ENCODE peak calls at places on chromosomes 6 and 20, in seven cellular contexts. M, B, Y, T, Z, G and H are unnamed samples.

GRCh38 chr6:16257999-16258708 is 19.8 kb downstream of the GMPR start:
- DNase-seq in T (no peak), M (no peak), Z (no peak), Y (no peak), G (no peak), B (no peak), H (no peak)

GRCh38 chr6:145139451-145139850 is 595.9 kb downstream of the EPM2A start:
- DNase-seq in T (no peak), Y (no peak), B (no peak), M (no peak), G (no peak), Z (no peak), H (no peak)

GRCh38 chr6:157427969-157428368 is 47.0 kb downstream of the ZDHHC14 start:
- DNase-seq in Y (no peak), T (no peak), Z (no peak), B (no peak), M (no peak), G (no peak), H (no peak)

GRCh38 chr6:49339096-49339495 is 124.0 kb downstream of the MMUT start:
- DNase-seq in B (no peak), Z (no peak), M (no peak), T (no peak), Y (no peak), G (no peak), H (no peak)

GRCh38 chr20:57439432-57439831 is 48.2 kb downstream of the RBM38 start:
- DNase-seq in Z (no peak), G (no peak), M (peak; percentile 31), Y (no peak), T (peak; percentile 78), B (no peak), H (peak; percentile 77)

GRCh38 chr6:63927538-63927937 is 291.9 kb downstream of the PHF3 start:
- DNase-seq in M (no peak), Z (no peak), Y (no peak), G (no peak), T (no peak), B (no peak), H (no peak)

GRCh38 chr6:38182426-38182825 is 362.9 kb downstream of the ZFAND3 start:
- DNase-seq in B (no peak), Z (no peak), T (peak; percentile 44), Y (no peak), G (no peak), M (no peak), H (no peak)

GRCh38 chr20:63486300-63486855 is 12.5 kb downstream of the EEF1A2 start:
- DNase-seq in G (no peak), Y (no peak), M (no peak), T (no peak), Z (no peak), B (no peak), H (no peak)

GRCh38 chr20:37526839-37527637 is 638 bp downstream of the BLCAP start:
- DNase-seq in Y (no peak), B (no peak), Z (no peak), T (peak; percentile 72), G (no peak), M (peak; percentile 25), H (peak; percentile 41)

GRCh38 chr6:57278570-57278969 is 38.9 kb upstream of the PRIM2 start:
- DNase-seq in Z (no peak), G (no peak), B (no peak), M (no peak), Y (no peak), T (no peak), H (no peak)

DNA sequence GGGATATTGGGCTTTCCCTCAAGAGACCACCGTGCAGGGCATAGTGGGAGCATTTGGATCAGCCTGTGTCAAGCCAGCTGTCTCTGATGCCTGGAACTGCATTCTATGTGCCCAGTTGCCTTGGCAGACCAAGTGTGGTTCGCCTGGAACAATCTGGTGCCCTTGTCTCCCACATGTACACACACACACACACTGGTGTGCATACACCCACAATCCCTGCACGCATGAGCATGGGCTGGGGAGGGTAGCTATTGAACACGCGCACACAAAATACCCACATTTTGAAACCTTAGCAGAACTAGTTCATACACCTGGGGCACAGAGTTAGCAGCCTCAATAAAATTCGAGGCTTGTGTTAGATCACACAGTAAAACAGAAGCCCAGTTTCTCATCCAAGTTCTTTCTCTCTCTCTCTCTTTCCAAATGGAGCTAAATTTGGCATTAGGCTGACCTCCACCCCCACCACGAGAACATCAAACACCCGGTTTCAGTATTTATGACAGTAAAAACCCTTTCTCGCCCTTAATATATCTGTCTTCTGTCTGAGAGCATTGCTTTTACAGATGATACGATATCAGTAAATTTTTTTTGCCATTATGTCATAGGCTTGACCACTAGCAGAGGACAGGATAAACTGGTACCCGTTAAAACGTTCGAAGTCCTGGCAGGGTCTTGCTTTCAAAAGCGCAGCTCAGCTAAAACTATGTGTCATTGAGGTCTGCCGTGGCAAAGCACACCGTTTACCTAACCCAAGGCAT is 18.2 kb upstream of the NFATC2 start:
- DNase-seq in Y (no peak), G (no peak), M (no peak), B (no peak), Z (no peak), T (no peak), H (no peak)
- H3K4me3 ChIP-seq in Y (no peak overlapping the region), G (peak overlapping the region; percentile 66), M (no peak overlapping the region), B (peak overlapping the region; percentile 92), Z (no peak overlapping the region), T (no peak overlapping the region), H (peak overlapping the region; percentile 8)

GRCh38 chr6:25220853-25221252 is 58.3 kb upstream of the CARMIL1 start:
- DNase-seq in Y (no peak), T (no peak), M (no peak), Z (no peak), B (no peak), G (no peak), H (no peak)

GRCh38 chr6:25219581-25220249 is 59.5 kb upstream of the CARMIL1 start:
- DNase-seq in Z (no peak), M (no peak), G (no peak), B (no peak), T (no peak), Y (no peak), H (no peak)

GRCh38 chr6:25224237-25224636 is 54.9 kb upstream of the CARMIL1 start:
- DNase-seq in B (no peak), Z (peak; percentile 59), Y (no peak), G (no peak), T (no peak), M (no peak), H (no peak)

GRCh38 chr6:25222006-25222715 is 57.0 kb upstream of the CARMIL1 start:
- DNase-seq in M (peak; percentile 38), Y (no peak), B (no peak), Z (no peak), T (no peak), G (no peak), H (no peak)

GRCh38 chr6:25223421-25224052 is 55.6 kb upstream of the CARMIL1 start:
- DNase-seq in Y (no peak), B (peak; percentile 45), G (peak; percentile 51), M (peak; percentile 59), T (no peak), Z (peak; percentile 58), H (peak; percentile 78)
- H3K4me3 ChIP-seq in Y (no peak overlapping the region), B (no peak overlapping the region), G (peak overlapping the region; percentile 39), M (no peak overlapping the region), T (no peak overlapping the region), Z (peak overlapping the region; percentile 39), H (peak overlapping the region; percentile 4)

DNA sequence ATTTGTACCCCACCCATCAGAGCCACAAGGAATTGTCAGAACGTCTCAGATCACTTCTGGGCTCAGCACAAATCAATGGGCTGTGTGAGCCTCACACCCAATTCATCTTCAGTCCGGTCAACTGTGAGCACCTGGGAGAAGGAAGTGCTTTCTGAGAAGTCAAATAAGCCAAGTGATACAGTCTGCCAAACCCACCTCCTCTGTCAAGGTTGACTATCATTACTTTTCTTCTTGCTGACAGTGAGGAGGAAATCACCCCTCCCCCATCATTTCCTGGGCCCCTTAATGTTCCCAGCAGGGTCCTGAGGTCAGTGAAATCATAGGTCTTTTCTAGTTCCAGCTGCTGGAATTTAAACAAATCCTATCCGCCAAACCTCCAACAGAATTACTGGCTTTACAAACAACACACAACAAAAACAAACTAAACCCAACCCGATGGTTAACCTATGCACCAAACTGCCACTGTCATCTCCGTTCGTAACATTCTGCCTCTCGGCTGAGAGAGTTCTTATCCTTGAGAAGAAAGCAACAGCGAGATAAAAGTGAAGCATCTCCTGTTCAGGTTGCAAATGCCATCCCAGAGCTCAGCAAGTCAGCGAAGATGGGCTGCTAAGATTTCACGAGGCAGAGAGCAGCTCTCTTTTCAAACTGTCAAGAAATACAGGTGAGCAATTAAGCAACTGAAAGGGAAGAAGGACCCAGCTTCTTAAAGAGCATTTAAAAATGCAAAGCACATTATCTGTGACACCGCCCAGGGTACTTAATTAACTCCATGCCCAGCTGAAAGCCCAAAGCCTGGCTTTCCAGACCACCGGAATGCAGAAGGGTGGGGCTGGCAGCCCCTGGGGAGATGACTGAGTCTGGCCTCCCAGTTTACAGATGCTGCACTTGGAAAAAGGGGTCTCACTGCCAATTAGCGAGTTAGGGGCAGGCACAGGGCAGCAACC is 24.7 kb downstream of the GFOD1 start:
- DNase-seq in G (no peak), M (no peak), T (no peak), B (no peak), Z (peak; percentile 75), Y (no peak), H (no peak)
- H3K4me3 ChIP-seq in G (no peak overlapping the region), M (no peak overlapping the region), T (no peak overlapping the region), B (no peak overlapping the region), Z (peak overlapping the region; percentile 17), Y (no peak overlapping the region), H (no peak overlapping the region)

DNA sequence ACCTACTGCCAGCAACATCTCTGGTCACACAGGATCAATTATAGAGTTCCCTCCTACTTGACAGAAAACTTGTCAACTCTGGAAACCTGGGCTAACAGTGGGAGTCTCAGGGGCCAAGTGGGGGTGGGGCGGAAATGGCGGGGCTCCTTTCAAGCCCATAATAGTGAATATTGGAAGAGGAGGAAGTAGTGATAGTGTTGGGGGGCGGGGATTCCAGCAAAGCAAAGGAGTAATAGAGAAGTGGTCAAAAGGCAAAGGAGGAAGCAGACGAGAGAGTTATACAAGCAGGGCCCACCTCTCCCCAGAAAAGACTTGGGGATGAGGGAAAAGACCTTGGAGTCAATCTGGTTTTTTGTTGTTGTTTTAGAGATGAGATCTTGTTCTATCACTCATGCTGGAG is 2.1 kb downstream of the DEF6 start:
- DNase-seq in Z (no peak), G (no peak), T (peak; percentile 84), M (no peak), B (no peak), Y (no peak), H (peak; percentile 64)
- H3K4me3 ChIP-seq in Z (peak overlapping the region; percentile 91), G (no peak overlapping the region), T (peak overlapping the region; percentile 76), M (no peak overlapping the region), B (no peak overlapping the region), Y (no peak overlapping the region), H (no peak overlapping the region)

GRCh38 chr6:30885481-30885998 is 1.2 kb downstream of the DDR1 start:
- DNase-seq in B (no peak), Y (no peak), Z (no peak), M (peak; percentile 33), G (no peak), T (peak; percentile 59), H (peak; percentile 75)
- H3K4me3 ChIP-seq in B (peak overlapping the region; percentile 86), Y (peak overlapping the region; percentile 70), Z (no peak overlapping the region), M (no peak overlapping the region), G (peak overlapping the region; percentile 66), T (peak overlapping the region; percentile 60), H (peak overlapping the region; percentile 90)